ENCODE peak calls at places on chromosome 21, in five cellular contexts. V, H, C, K and J are unnamed samples. For H3K4me1, the result is how much of the 10 kb centered on the place peaks cover.

GRCh38 chr21:28781602-28782274 is 210.9 kb downstream of the LTN1 start:
- DNase-seq in C (peak), H (peak), K (no peak), V (no peak), J (no peak)

GRCh38 chr21:46182548-46183336 is 1.5 kb downstream of the SPATC1L start:
- DNase-seq in K (peak), H (no peak), C (no peak), V (no peak), J (peak)

GRCh38 chr21:46388896-46389295 is 64.9 kb downstream of the PCNT start:
- DNase-seq in H (no peak), V (no peak), C (no peak), K (no peak), J (no peak)

GRCh38 chr21:29793712-29794111 is 146.1 kb downstream of the GRIK1 start:
- DNase-seq in C (no peak), K (no peak), V (no peak), H (no peak), J (no peak)

GRCh38 chr21:35559128-35559831 is 501.0 kb downstream of the SETD4 start:
- DNase-seq in C (peak), V (no peak), H (peak), K (no peak), J (no peak)

GRCh38 chr21:18772404-18772803 is 368.8 kb upstream of the TMPRSS15 start:
- DNase-seq in K (no peak), C (no peak), H (no peak), V (no peak), J (no peak)

GRCh38 chr21:37088196-37088595 is 15.1 kb downstream of the TTC3 start:
- DNase-seq in C (peak), V (no peak), K (no peak), H (no peak), J (no peak)

GRCh38 chr21:38460171-38460742 is 38.0 kb downstream of the ERG start:
- DNase-seq in V (no peak), K (no peak), H (peak), C (peak), J (no peak)

GRCh38 chr21:46091118-46091517 is 6.8 kb upstream of the COL6A2 start:
- DNase-seq in C (no peak), V (no peak), K (no peak), H (no peak), J (no peak)

GRCh38 chr21:15182731-15183130 is 117.9 kb upstream of the NRIP1 start:
- DNase-seq in K (no peak), H (no peak), C (no peak), V (no peak), J (no peak)

GRCh38 chr21:31720330-31720729 is 11.6 kb downstream of the SCAF4 start:
- DNase-seq in C (no peak), K (no peak), H (no peak), V (no peak), J (no peak)

GRCh38 chr21:46515109-46515508 is 56.4 kb downstream of the DIP2A start:
- DNase-seq in K (no peak), H (no peak), V (peak), C (peak), J (no peak)

GRCh38 chr21:37899141-37899540 is 17.1 kb downstream of the KCNJ6 start:
- DNase-seq in C (no peak), K (no peak), H (no peak), V (no peak), J (no peak)

GRCh38 chr21:38646213-38646837 is 148.0 kb upstream of the ERG start:
- DNase-seq in V (no peak), K (no peak), C (peak), H (peak), J (no peak)

GRCh38 chr21:16551101-16551695 is 821.4 kb downstream of the USP25 start:
- DNase-seq in H (peak), V (no peak), C (no peak), K (no peak), J (no peak)

GRCh38 chr21:36134820-36135390 is at the start of gene CBR3:
- DNase-seq in K (peak), H (no peak), C (peak), V (peak), J (peak)

GRCh38 chr21:36209626-36210171 is 53.1 kb downstream of the DOP1B start:
- DNase-seq in H (peak), V (peak), C (peak), K (peak), J (no peak)

GRCh38 chr21:37636152-37636860 is 269.7 kb downstream of the DYRK1A start:
- DNase-seq in H (peak), V (no peak), C (peak), K (no peak), J (no peak)

GRCh38 chr21:39208624-39209333 is 25.5 kb upstream of the PSMG1 start:
- DNase-seq in C (peak), V (peak), K (peak), H (no peak), J (no peak)

GRCh38 chr21:30829659-30830058 is at the start of gene KRTAP7-1:
- DNase-seq in H (no peak), K (no peak), C (no peak), V (no peak), J (no peak)

GRCh38 chr21:38219049-38219628 is 37.7 kb upstream of the KCNJ15 start:
- DNase-seq in H (peak), C (peak), V (peak), K (peak), J (no peak)

GRCh38 chr21:34630536-34631143 is 15.7 kb upstream of the RCAN1 start:
- DNase-seq in H (peak), K (peak), V (no peak), C (peak), J (no peak)

GRCh38 chr21:37914211-37914900 is 1.9 kb downstream of the KCNJ6 start:
- DNase-seq in C (peak), H (peak), V (no peak), K (no peak), J (no peak)

GRCh38 chr21:31347435-31348032 is 3.5 kb upstream of the TIAM1 start:
- DNase-seq in V (no peak), H (no peak), C (peak), K (no peak), J (no peak)

GRCh38 chr21:36966846-36967657 is 583 bp upstream of the HLCS start:
- DNase-seq in C (no peak), K (no peak), V (no peak), H (no peak), J (no peak)

DNA sequence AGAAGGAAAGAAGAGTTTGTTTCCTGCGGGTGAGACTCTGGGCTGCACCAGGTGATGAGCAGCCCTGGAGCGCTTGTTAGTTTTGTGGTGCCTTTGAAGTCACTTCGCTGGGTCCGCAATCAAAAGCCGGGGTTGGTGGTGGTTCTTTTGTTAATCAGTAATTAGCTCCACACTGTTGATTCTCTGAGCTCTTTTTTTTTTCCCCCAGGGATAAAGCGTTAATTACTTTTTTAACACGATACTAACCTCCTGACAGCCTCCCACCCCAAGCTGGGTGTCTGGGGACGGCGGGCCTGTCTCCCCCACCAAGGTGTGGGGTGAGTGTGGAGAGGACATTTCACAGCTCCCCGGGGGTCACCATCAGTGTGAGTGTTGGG is 56.6 kb downstream of the AGPAT3 start:
- DNase-seq in H (no peak), V (no peak), C (no peak), K (no peak), J (no peak)
- H3K4me1 ChIP-seq in H (under half), V (under half), C (under half), K (under half), J (half or more)

GRCh38 chr21:45032332-45032731 is 42.0 kb upstream of the ADARB1 start:
- DNase-seq in H (no peak), C (no peak), V (no peak), K (no peak), J (no peak)

GRCh38 chr21:45031231-45032191 is 42.9 kb upstream of the ADARB1 start:
- DNase-seq in K (no peak), V (no peak), H (no peak), C (no peak), J (no peak)

GRCh38 chr21:45029968-45030636 is 44.3 kb upstream of the ADARB1 start:
- DNase-seq in C (no peak), K (no peak), V (no peak), H (no peak), J (no peak)

GRCh38 chr21:45029298-45029967 is 44.9 kb upstream of the ADARB1 start:
- DNase-seq in V (no peak), H (no peak), K (no peak), C (no peak), J (no peak)

DNA sequence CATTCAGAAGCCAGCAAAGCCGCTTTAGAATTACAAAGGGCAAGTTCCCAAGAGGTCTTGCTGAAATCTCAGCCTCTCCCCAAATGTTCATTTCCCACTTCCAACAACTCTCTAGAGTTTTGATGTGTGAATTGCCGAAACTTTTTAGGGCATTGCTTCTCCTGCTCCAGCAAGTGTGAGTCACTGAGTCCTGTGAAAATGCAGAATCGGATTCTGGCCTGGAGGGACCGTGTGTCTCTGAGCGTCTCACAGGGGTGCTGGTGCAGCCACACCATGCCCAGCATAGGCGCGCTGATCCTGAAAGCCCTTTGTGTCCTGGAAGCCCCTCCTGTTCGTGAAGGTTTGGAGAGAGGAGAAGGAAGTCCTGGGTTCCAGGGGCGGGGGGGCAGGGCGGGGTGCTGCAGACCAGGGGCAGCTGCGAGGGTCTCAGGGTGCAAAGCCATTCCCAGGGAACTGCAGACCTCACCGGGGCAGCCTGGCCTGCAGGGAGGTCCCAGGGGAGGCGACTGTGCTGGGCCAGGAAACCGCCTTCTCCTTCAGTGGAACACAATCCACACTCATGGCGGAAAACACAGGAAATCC is 43.7 kb upstream of the ADARB1 start:
- DNase-seq in V (no peak), C (no peak), K (no peak), H (no peak), J (no peak)
- H3K4me1 ChIP-seq in V (under half), C (under half), K (under half), H (under half), J (under half)

GRCh38 chr21:21018841-21019240 is 20.6 kb downstream of the NCAM2 start:
- DNase-seq in V (no peak), H (no peak), C (no peak), K (no peak), J (no peak)
- H3K4me1 ChIP-seq in V (under half), H (under half), C (under half), K (under half), J (under half)

GRCh38 chr21:20334585-20334984 is 663.6 kb upstream of the NCAM2 start:
- DNase-seq in H (no peak), K (no peak), C (no peak), V (no peak), J (no peak)
- H3K4me1 ChIP-seq in H (under half), K (under half), C (under half), V (under half), J (under half)

GRCh38 chr21:26072891-26073615 is 97.5 kb downstream of the APP start:
- DNase-seq in H (peak), C (peak), K (no peak), V (no peak), J (no peak)

GRCh38 chr21:26070121-26070520 is 100.4 kb downstream of the APP start:
- DNase-seq in K (no peak), C (no peak), V (no peak), H (no peak), J (no peak)

GRCh38 chr21:26068776-26069175 is 101.8 kb downstream of the APP start:
- DNase-seq in C (no peak), V (no peak), H (no peak), K (no peak), J (no peak)

GRCh38 chr21:26067836-26068401 is 102.7 kb downstream of the APP start:
- DNase-seq in V (no peak), K (no peak), H (no peak), C (no peak), J (no peak)

DNA sequence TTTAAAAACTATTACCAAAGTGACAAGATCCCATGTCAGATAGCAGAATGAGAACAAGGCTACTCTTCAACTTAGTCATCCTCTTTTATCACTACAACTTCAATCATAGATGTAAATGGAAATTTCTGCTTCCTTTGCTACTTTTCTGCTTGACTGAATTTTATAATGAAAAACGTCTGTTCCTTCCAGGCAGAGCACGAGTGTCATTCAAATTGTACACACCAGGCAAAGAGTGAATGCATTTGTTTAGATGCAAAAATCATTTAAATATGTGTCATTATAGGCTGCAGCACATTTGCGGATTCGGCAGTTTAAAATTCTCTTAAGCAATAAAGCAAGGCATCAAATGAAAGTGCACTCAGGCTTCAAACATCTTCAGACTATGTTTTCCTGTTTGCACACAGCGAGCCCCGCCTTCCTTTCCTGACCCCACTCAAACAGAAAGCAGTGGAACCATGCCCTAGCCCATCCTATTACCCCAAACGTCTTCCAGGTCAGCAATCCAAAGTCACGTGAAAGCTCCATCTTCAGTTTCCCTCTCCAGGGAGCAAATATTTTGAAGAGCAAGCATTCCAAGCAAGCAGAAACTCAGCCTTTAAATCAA is 99.6 kb downstream of the APP start:
- DNase-seq in C (peak), K (peak), H (no peak), V (peak), J (peak)
- H3K4me1 ChIP-seq in C (under half), K (under half), H (under half), V (under half), J (under half)

DNA sequence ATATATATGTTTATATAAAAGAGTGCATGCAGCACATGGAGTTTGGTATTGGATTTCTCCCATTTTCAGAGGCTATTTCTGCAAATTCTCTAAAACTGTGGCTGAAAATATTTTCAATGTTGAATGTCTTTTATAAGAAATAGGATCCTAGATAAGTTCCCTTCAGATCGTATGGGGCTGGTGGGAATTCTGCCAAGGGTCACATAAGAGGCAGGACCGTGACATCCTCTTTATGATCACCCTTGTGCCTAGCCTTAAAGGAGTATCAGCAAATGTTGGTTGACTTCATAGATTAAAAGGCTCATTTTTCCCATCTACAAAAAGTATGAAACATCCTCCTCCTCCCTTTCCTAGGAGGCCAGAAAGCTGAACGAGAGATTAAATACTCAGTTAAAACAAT is 1.3 kb upstream of the IFNAR2 start:
- DNase-seq in H (no peak), V (no peak), K (no peak), C (no peak), J (no peak)
- H3K4me1 ChIP-seq in H (under half), V (under half), K (under half), C (under half), J (under half)

DNA sequence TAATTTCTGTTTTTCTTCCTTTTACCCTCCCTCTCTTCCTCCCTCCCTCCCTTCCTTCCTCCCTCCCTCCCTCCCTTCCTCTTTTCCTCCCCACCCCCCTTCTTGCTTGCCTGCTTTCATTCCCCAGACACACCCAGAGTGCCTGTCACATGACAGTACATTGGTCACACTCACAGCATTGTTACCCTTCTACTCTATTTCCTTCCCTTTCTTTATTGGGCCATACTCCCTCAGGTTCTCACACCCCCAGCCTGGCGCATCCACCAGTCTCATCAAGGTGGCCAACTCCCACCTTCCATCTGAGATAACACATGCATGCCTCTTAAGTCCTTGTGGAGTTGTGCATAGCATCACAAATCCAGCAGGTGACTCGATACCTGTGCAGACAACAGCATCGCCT is 10.9 kb downstream of the TMPRSS3 start:
- DNase-seq in V (peak), H (no peak), C (no peak), K (peak), J (no peak)
- H3K4me1 ChIP-seq in V (under half), H (under half), C (under half), K (under half), J (under half)

DNA sequence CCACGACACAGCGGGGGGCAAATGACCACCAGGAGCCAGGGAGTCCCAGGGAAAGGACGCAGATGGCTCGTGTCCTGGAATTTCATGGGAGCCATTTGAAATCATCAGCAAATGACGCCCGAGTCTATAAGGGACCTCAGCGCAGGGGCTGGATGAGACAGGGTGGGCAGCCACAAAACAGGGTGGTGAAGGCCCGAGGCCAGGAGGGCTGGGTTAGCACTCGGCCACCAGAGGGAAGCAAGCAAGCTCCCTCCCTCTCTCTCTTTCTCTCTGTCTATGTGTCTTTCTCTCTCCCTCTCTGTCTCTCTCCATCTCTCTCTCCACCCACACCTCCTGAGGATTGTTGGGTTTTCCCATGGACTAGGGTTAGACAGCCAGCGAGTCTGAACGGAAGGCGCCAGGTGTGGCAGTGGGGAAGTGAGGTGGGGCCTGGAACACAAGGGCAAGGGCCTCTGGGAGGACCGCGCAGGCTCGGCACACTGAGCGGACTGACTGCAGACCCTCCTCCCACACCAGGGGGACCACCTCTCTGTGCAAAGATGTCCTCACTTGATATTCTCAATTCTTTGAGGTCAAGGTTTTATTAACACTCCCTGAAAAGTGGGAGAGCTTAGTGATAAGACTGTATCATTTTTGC is 73.8 kb upstream of the TMPRSS2 start:
- DNase-seq in C (no peak), K (peak), H (no peak), V (peak), J (peak)
- H3K4me1 ChIP-seq in C (under half), K (under half), H (under half), V (under half), J (under half)